ENCODE peak calls at places on chromosome 14, in seven cellular contexts. C is stimulated activated CD8-positive, alpha-beta memory T cell treated with anti-CD3 and anti-CD28 coated beads, Interleukin-2, amount 100 ng/mL, for 48 hours; K is kidney epithelial cell; V is GM18507; U is H1; L is globus pallidus; I is EH. S is an unnamed sample.

GRCh38 chr14:55241673-55242072 is 29.5 kb upstream of the FBXO34 start:
- DNase-seq in U (no peak), L (no peak), I (no peak), V (no peak), C (no peak), K (no peak), S (no peak)

GRCh38 chr14:65937079-65937803 is 524.7 kb downstream of the FUT8 start:
- DNase-seq in K (no peak), I (no peak), V (no peak), L (no peak), U (no peak), C (no peak), S (no peak)

GRCh38 chr14:59882957-59883356 is 12.4 kb upstream of the RTN1 start:
- DNase-seq in K (no peak), U (no peak), I (peak; percentile 1), V (no peak), L (no peak), C (no peak), S (no peak)

GRCh38 chr14:37090026-37090425 is 82.4 kb downstream of the SLC25A21 start:
- DNase-seq in I (peak; percentile 31), L (no peak), C (no peak), V (no peak), K (no peak), U (no peak), S (no peak)

GRCh38 chr14:100339757-100340453 is 16.8 kb downstream of the SLC25A47 start:
- DNase-seq in K (no peak), U (no peak), C (no peak), I (no peak), L (no peak), V (no peak), S (peak; percentile 14)

GRCh38 chr14:100554082-100554677 is 33.0 kb downstream of the BEGAIN start:
- DNase-seq in L (no peak), I (peak; percentile 21), C (no peak), K (no peak), V (no peak), U (no peak), S (no peak)

GRCh38 chr14:24895622-24896021 is 154.3 kb downstream of the STXBP6 start:
- DNase-seq in L (no peak), K (no peak), V (no peak), I (no peak), U (no peak), C (no peak), S (peak; percentile 79)

GRCh38 chr14:52369305-52369781 is 55.2 kb downstream of the PTGER2 start:
- DNase-seq in L (no peak), U (no peak), K (no peak), C (no peak), V (no peak), I (peak; percentile 87), S (peak; percentile 38)

GRCh38 chr14:31622060-31622459 is 60.9 kb downstream of the NUBPL start:
- DNase-seq in L (no peak), C (no peak), I (no peak), K (no peak), U (no peak), V (no peak), S (no peak)

S was measured in osteoblast.